ENCODE peak calls at places on chromosome 14, in eight cellular contexts. One of them, this sample, is unnamed.

GRCh38 chr14:89415139-89415538 is 1.9 kb downstream of the FOXN3 start:
- DNase-seq in mucosa of descending colon: no peak
- DNase-seq in cardiac muscle cell: no peak
- DNase-seq in brain microvascular endothelial cell: no peak
- DNase-seq in endothelial cell of umbilical vein: peak
- DNase-seq in fibroblast of pulmonary artery: no peak
- DNase-seq in CD8-positive, alpha-beta memory T cell: no peak
- DNase-seq in AG10803: no peak
- DNase-seq in this sample: no peak

GRCh38 chr14:77638738-77639137 is 22.3 kb upstream of the SPTLC2 start:
- DNase-seq in mucosa of descending colon: no peak
- DNase-seq in cardiac muscle cell: no peak
- DNase-seq in brain microvascular endothelial cell: peak
- DNase-seq in endothelial cell of umbilical vein: peak
- DNase-seq in fibroblast of pulmonary artery: peak
- DNase-seq in CD8-positive, alpha-beta memory T cell: no peak
- DNase-seq in AG10803: peak
- DNase-seq in this sample: peak

GRCh38 chr14:37329189-37330001 is 131.7 kb downstream of the MIPOL1 start:
- DNase-seq in mucosa of descending colon: no peak
- DNase-seq in cardiac muscle cell: no peak
- DNase-seq in brain microvascular endothelial cell: no peak
- DNase-seq in endothelial cell of umbilical vein: peak
- DNase-seq in fibroblast of pulmonary artery: no peak
- DNase-seq in CD8-positive, alpha-beta memory T cell: no peak
- DNase-seq in AG10803: no peak
- DNase-seq in this sample: no peak

GRCh38 chr14:89058707-89059106 is 234.3 kb downstream of the TTC8 start:
- DNase-seq in mucosa of descending colon: no peak
- DNase-seq in cardiac muscle cell: no peak
- DNase-seq in brain microvascular endothelial cell: no peak
- DNase-seq in endothelial cell of umbilical vein: no peak
- DNase-seq in fibroblast of pulmonary artery: no peak
- DNase-seq in CD8-positive, alpha-beta memory T cell: no peak
- DNase-seq in AG10803: no peak
- DNase-seq in this sample: peak

GRCh38 chr14:39228509-39229221 is 5.0 kb upstream of the MIA2 start:
- DNase-seq in mucosa of descending colon: no peak
- DNase-seq in cardiac muscle cell: no peak
- DNase-seq in brain microvascular endothelial cell: no peak
- DNase-seq in endothelial cell of umbilical vein: no peak
- DNase-seq in fibroblast of pulmonary artery: no peak
- DNase-seq in CD8-positive, alpha-beta memory T cell: no peak
- DNase-seq in AG10803: no peak
- DNase-seq in this sample: no peak

GRCh38 chr14:90239139-90239538 is 17.2 kb upstream of the PSMC1 start:
- DNase-seq in mucosa of descending colon: no peak
- DNase-seq in cardiac muscle cell: no peak
- DNase-seq in brain microvascular endothelial cell: peak
- DNase-seq in endothelial cell of umbilical vein: no peak
- DNase-seq in fibroblast of pulmonary artery: peak
- DNase-seq in CD8-positive, alpha-beta memory T cell: no peak
- DNase-seq in AG10803: no peak
- DNase-seq in this sample: peak

GRCh38 chr14:39967885-39968284 is 535.7 kb upstream of the FBXO33 start:
- DNase-seq in mucosa of descending colon: no peak
- DNase-seq in cardiac muscle cell: no peak
- DNase-seq in brain microvascular endothelial cell: no peak
- DNase-seq in endothelial cell of umbilical vein: no peak
- DNase-seq in fibroblast of pulmonary artery: no peak
- DNase-seq in CD8-positive, alpha-beta memory T cell: no peak
- DNase-seq in AG10803: no peak
- DNase-seq in this sample: no peak

GRCh38 chr14:76926521-76927251 is 100.5 kb downstream of the LRRC74A start:
- DNase-seq in mucosa of descending colon: no peak
- DNase-seq in cardiac muscle cell: no peak
- DNase-seq in brain microvascular endothelial cell: peak
- DNase-seq in endothelial cell of umbilical vein: no peak
- DNase-seq in fibroblast of pulmonary artery: peak
- DNase-seq in CD8-positive, alpha-beta memory T cell: peak
- DNase-seq in AG10803: peak
- DNase-seq in this sample: peak

GRCh38 chr14:76320975-76321374 is 55.0 kb upstream of the ESRRB start:
- DNase-seq in mucosa of descending colon: no peak
- DNase-seq in cardiac muscle cell: no peak
- DNase-seq in brain microvascular endothelial cell: no peak
- DNase-seq in endothelial cell of umbilical vein: no peak
- DNase-seq in fibroblast of pulmonary artery: no peak
- DNase-seq in CD8-positive, alpha-beta memory T cell: no peak
- DNase-seq in AG10803: no peak
- DNase-seq in this sample: no peak

GRCh38 chr14:72024043-72024407 is 91.8 kb downstream of the RGS6 start:
- DNase-seq in mucosa of descending colon: no peak
- DNase-seq in cardiac muscle cell: peak
- DNase-seq in brain microvascular endothelial cell: peak
- DNase-seq in endothelial cell of umbilical vein: peak
- DNase-seq in fibroblast of pulmonary artery: peak
- DNase-seq in CD8-positive, alpha-beta memory T cell: no peak
- DNase-seq in AG10803: peak
- DNase-seq in this sample: peak

GRCh38 chr14:35378638-35379568 is 25.6 kb downstream of the NFKBIA start:
- DNase-seq in mucosa of descending colon: peak
- DNase-seq in cardiac muscle cell: no peak
- DNase-seq in brain microvascular endothelial cell: no peak
- DNase-seq in endothelial cell of umbilical vein: no peak
- DNase-seq in fibroblast of pulmonary artery: no peak
- DNase-seq in CD8-positive, alpha-beta memory T cell: no peak
- DNase-seq in AG10803: peak
- DNase-seq in this sample: no peak

GRCh38 chr14:64800000-64800399 is 79.7 kb downstream of the SPTB start:
- DNase-seq in mucosa of descending colon: no peak
- DNase-seq in cardiac muscle cell: peak
- DNase-seq in brain microvascular endothelial cell: peak
- DNase-seq in endothelial cell of umbilical vein: peak
- DNase-seq in fibroblast of pulmonary artery: peak
- DNase-seq in CD8-positive, alpha-beta memory T cell: no peak
- DNase-seq in AG10803: peak
- DNase-seq in this sample: peak

GRCh38 chr14:80055912-80056801 is 155.1 kb downstream of the DIO2 start:
- DNase-seq in mucosa of descending colon: no peak
- DNase-seq in cardiac muscle cell: peak
- DNase-seq in brain microvascular endothelial cell: peak
- DNase-seq in endothelial cell of umbilical vein: peak
- DNase-seq in fibroblast of pulmonary artery: peak
- DNase-seq in CD8-positive, alpha-beta memory T cell: no peak
- DNase-seq in AG10803: peak
- DNase-seq in this sample: peak

GRCh38 chr14:95313707-95314106 is 6.0 kb downstream of the CLMN start:
- DNase-seq in mucosa of descending colon: peak
- DNase-seq in cardiac muscle cell: no peak
- DNase-seq in brain microvascular endothelial cell: peak
- DNase-seq in endothelial cell of umbilical vein: no peak
- DNase-seq in fibroblast of pulmonary artery: peak
- DNase-seq in CD8-positive, alpha-beta memory T cell: no peak
- DNase-seq in AG10803: peak
- DNase-seq in this sample: peak

GRCh38 chr14:75334191-75335051 is 55.8 kb downstream of the FOS start:
- DNase-seq in mucosa of descending colon: peak
- DNase-seq in cardiac muscle cell: no peak
- DNase-seq in brain microvascular endothelial cell: no peak
- DNase-seq in endothelial cell of umbilical vein: no peak
- DNase-seq in fibroblast of pulmonary artery: no peak
- DNase-seq in CD8-positive, alpha-beta memory T cell: peak
- DNase-seq in AG10803: peak
- DNase-seq in this sample: peak

GRCh38 chr14:92323031-92323915 is at the start of gene SLC24A4:
- DNase-seq in mucosa of descending colon: no peak
- DNase-seq in cardiac muscle cell: peak
- DNase-seq in brain microvascular endothelial cell: no peak
- DNase-seq in endothelial cell of umbilical vein: no peak
- DNase-seq in fibroblast of pulmonary artery: no peak
- DNase-seq in CD8-positive, alpha-beta memory T cell: no peak
- DNase-seq in AG10803: no peak
- DNase-seq in this sample: peak

GRCh38 chr14:24231263-24232120 is 675 bp downstream of the NEDD8 start:
- DNase-seq in mucosa of descending colon: no peak
- DNase-seq in cardiac muscle cell: no peak
- DNase-seq in brain microvascular endothelial cell: no peak
- DNase-seq in endothelial cell of umbilical vein: no peak
- DNase-seq in fibroblast of pulmonary artery: no peak
- DNase-seq in CD8-positive, alpha-beta memory T cell: peak
- DNase-seq in AG10803: no peak
- DNase-seq in this sample: no peak

GRCh38 chr14:21382886-21383847 is 652 bp downstream of the SUPT16H start:
- DNase-seq in mucosa of descending colon: peak
- DNase-seq in cardiac muscle cell: peak
- DNase-seq in brain microvascular endothelial cell: peak
- DNase-seq in endothelial cell of umbilical vein: peak
- DNase-seq in fibroblast of pulmonary artery: peak
- DNase-seq in CD8-positive, alpha-beta memory T cell: peak
- DNase-seq in AG10803: peak
- DNase-seq in this sample: peak

GRCh38 chr14:100408350-100409015 is 85.3 kb downstream of the SLC25A47 start:
- DNase-seq in mucosa of descending colon: no peak
- DNase-seq in cardiac muscle cell: no peak
- DNase-seq in brain microvascular endothelial cell: peak
- DNase-seq in endothelial cell of umbilical vein: no peak
- DNase-seq in fibroblast of pulmonary artery: peak
- DNase-seq in CD8-positive, alpha-beta memory T cell: peak
- DNase-seq in AG10803: no peak
- DNase-seq in this sample: peak

GRCh38 chr14:73125746-73126145 is 10.6 kb upstream of the PSEN1 start:
- DNase-seq in mucosa of descending colon: no peak
- DNase-seq in cardiac muscle cell: no peak
- DNase-seq in brain microvascular endothelial cell: no peak
- DNase-seq in endothelial cell of umbilical vein: no peak
- DNase-seq in fibroblast of pulmonary artery: no peak
- DNase-seq in CD8-positive, alpha-beta memory T cell: no peak
- DNase-seq in AG10803: no peak
- DNase-seq in this sample: no peak

GRCh38 chr14:73124180-73124894 is 12.0 kb upstream of the PSEN1 start:
- DNase-seq in mucosa of descending colon: no peak
- DNase-seq in cardiac muscle cell: no peak
- DNase-seq in brain microvascular endothelial cell: no peak
- DNase-seq in endothelial cell of umbilical vein: no peak
- DNase-seq in fibroblast of pulmonary artery: no peak
- DNase-seq in CD8-positive, alpha-beta memory T cell: no peak
- DNase-seq in AG10803: no peak
- DNase-seq in this sample: no peak

DNA sequence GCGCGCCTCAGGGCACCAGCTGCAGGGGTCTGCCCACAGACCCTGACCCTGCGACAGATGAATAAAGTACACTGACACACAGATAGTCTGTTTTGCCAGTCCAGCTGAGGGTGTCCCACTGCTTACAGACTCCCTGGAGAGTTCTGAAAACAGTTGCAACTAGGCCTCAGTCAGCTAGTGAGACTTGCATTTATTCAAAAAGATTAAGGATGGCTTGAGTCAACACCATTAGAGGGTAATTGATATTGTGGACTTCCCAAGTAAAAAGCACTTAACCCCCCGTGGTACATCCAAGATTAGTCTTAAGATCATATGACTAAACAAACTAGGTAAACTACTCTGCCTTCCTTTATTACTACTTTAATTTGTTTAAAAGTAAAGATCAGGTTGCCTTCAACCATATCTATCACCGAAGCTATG is 11.1 kb upstream of the PSEN1 start:
- DNase-seq in mucosa of descending colon: no peak
- DNase-seq in cardiac muscle cell: no peak
- DNase-seq in brain microvascular endothelial cell: no peak
- DNase-seq in endothelial cell of umbilical vein: no peak
- DNase-seq in fibroblast of pulmonary artery: no peak
- DNase-seq in CD8-positive, alpha-beta memory T cell: no peak
- DNase-seq in AG10803: no peak
- DNase-seq in this sample: no peak
- H3K4me3 ChIP-seq in mucosa of descending colon: no peak
- H3K4me3 ChIP-seq in cardiac muscle cell: no peak
- H3K4me3 ChIP-seq in brain microvascular endothelial cell: no peak
- H3K4me3 ChIP-seq in endothelial cell of umbilical vein: no peak
- H3K4me3 ChIP-seq in fibroblast of pulmonary artery: no peak
- H3K4me3 ChIP-seq in CD8-positive, alpha-beta memory T cell: no peak
- H3K4me3 ChIP-seq in AG10803: no peak
- H3K4me3 ChIP-seq in this sample: no peak

GRCh38 chr14:68968721-68969120 is 10.4 kb downstream of the ACTN1 start:
- DNase-seq in mucosa of descending colon: no peak
- DNase-seq in cardiac muscle cell: no peak
- DNase-seq in brain microvascular endothelial cell: no peak
- DNase-seq in endothelial cell of umbilical vein: no peak
- DNase-seq in fibroblast of pulmonary artery: no peak
- DNase-seq in CD8-positive, alpha-beta memory T cell: no peak
- DNase-seq in AG10803: no peak
- DNase-seq in this sample: no peak
- H3K4me3 ChIP-seq in mucosa of descending colon: no peak
- H3K4me3 ChIP-seq in cardiac muscle cell: no peak
- H3K4me3 ChIP-seq in brain microvascular endothelial cell: no peak
- H3K4me3 ChIP-seq in endothelial cell of umbilical vein: no peak
- H3K4me3 ChIP-seq in fibroblast of pulmonary artery: no peak
- H3K4me3 ChIP-seq in CD8-positive, alpha-beta memory T cell: peak
- H3K4me3 ChIP-seq in AG10803: no peak
- H3K4me3 ChIP-seq in this sample: no peak

GRCh38 chr14:67816326-67817009 is at the start of gene ZFYVE26:
- DNase-seq in mucosa of descending colon: peak
- DNase-seq in cardiac muscle cell: peak
- DNase-seq in brain microvascular endothelial cell: peak
- DNase-seq in endothelial cell of umbilical vein: peak
- DNase-seq in fibroblast of pulmonary artery: peak
- DNase-seq in CD8-positive, alpha-beta memory T cell: peak
- DNase-seq in AG10803: peak
- DNase-seq in this sample: peak
- H3K4me3 ChIP-seq in mucosa of descending colon: peak
- H3K4me3 ChIP-seq in cardiac muscle cell: peak
- H3K4me3 ChIP-seq in brain microvascular endothelial cell: peak
- H3K4me3 ChIP-seq in endothelial cell of umbilical vein: peak
- H3K4me3 ChIP-seq in fibroblast of pulmonary artery: peak
- H3K4me3 ChIP-seq in CD8-positive, alpha-beta memory T cell: peak
- H3K4me3 ChIP-seq in AG10803: peak
- H3K4me3 ChIP-seq in this sample: peak

GRCh38 chr14:105069554-105069886 is 4.3 kb upstream of the GPR132 start:
- DNase-seq in mucosa of descending colon: no peak
- DNase-seq in cardiac muscle cell: no peak
- DNase-seq in brain microvascular endothelial cell: no peak
- DNase-seq in endothelial cell of umbilical vein: no peak
- DNase-seq in fibroblast of pulmonary artery: no peak
- DNase-seq in CD8-positive, alpha-beta memory T cell: no peak
- DNase-seq in AG10803: no peak
- DNase-seq in this sample: no peak
- H3K4me3 ChIP-seq in mucosa of descending colon: no peak
- H3K4me3 ChIP-seq in cardiac muscle cell: no peak
- H3K4me3 ChIP-seq in brain microvascular endothelial cell: no peak
- H3K4me3 ChIP-seq in endothelial cell of umbilical vein: no peak
- H3K4me3 ChIP-seq in fibroblast of pulmonary artery: no peak
- H3K4me3 ChIP-seq in CD8-positive, alpha-beta memory T cell: no peak
- H3K4me3 ChIP-seq in AG10803: no peak
- H3K4me3 ChIP-seq in this sample: no peak

GRCh38 chr14:52267501-52268190 is at the start of gene PTGDR:
- DNase-seq in mucosa of descending colon: peak
- DNase-seq in cardiac muscle cell: peak
- DNase-seq in brain microvascular endothelial cell: no peak
- DNase-seq in endothelial cell of umbilical vein: no peak
- DNase-seq in fibroblast of pulmonary artery: peak
- DNase-seq in CD8-positive, alpha-beta memory T cell: peak
- DNase-seq in AG10803: no peak
- DNase-seq in this sample: peak
- H3K4me3 ChIP-seq in mucosa of descending colon: peak
- H3K4me3 ChIP-seq in cardiac muscle cell: peak
- H3K4me3 ChIP-seq in brain microvascular endothelial cell: peak
- H3K4me3 ChIP-seq in endothelial cell of umbilical vein: no peak
- H3K4me3 ChIP-seq in fibroblast of pulmonary artery: peak
- H3K4me3 ChIP-seq in CD8-positive, alpha-beta memory T cell: peak
- H3K4me3 ChIP-seq in AG10803: no peak
- H3K4me3 ChIP-seq in this sample: peak

GRCh38 chr14:61335876-61336275 is 14.5 kb downstream of the PRKCH start:
- DNase-seq in mucosa of descending colon: no peak
- DNase-seq in cardiac muscle cell: no peak
- DNase-seq in brain microvascular endothelial cell: no peak
- DNase-seq in endothelial cell of umbilical vein: no peak
- DNase-seq in fibroblast of pulmonary artery: no peak
- DNase-seq in CD8-positive, alpha-beta memory T cell: no peak
- DNase-seq in AG10803: no peak
- DNase-seq in this sample: no peak
- H3K4me3 ChIP-seq in mucosa of descending colon: no peak
- H3K4me3 ChIP-seq in cardiac muscle cell: no peak
- H3K4me3 ChIP-seq in brain microvascular endothelial cell: no peak
- H3K4me3 ChIP-seq in endothelial cell of umbilical vein: no peak
- H3K4me3 ChIP-seq in fibroblast of pulmonary artery: no peak
- H3K4me3 ChIP-seq in CD8-positive, alpha-beta memory T cell: peak
- H3K4me3 ChIP-seq in AG10803: no peak
- H3K4me3 ChIP-seq in this sample: no peak